ENCODE peak calls at places on chromosomes 16 and 17, in six cellular contexts. R is pancreas, M is tibial artery, X is GM23338, I is brain microvascular endothelial cell, C is cardiac fibroblast. B is an unnamed sample.

GRCh38 chr17:50887705-50888245 is 21.6 kb upstream of the TOB1 start:
- DNase-seq in R (no peak), I (no peak), X (no peak), M (no peak), C (no peak), B (no peak)

GRCh38 chr17:34892864-34893263 is 68.4 kb downstream of the CCT6B start:
- DNase-seq in X (peak), I (no peak), C (no peak), R (no peak), M (no peak), B (no peak)

GRCh38 chr17:67054608-67055007 is 10.3 kb downstream of the CACNG1 start:
- DNase-seq in M (no peak), C (no peak), X (no peak), I (no peak), R (no peak), B (no peak)

GRCh38 chr17:62965649-62966425 is at the start of gene TANC2:
- DNase-seq in I (peak), R (peak), X (peak), M (peak), C (peak), B (no peak)

GRCh38 chr17:67262420-67262819 is 17.4 kb upstream of the HELZ start:
- DNase-seq in M (no peak), C (peak), R (no peak), I (no peak), X (no peak), B (no peak)

GRCh38 chr17:73256220-73256619 is 5.5 kb downstream of the CPSF4L start:
- DNase-seq in I (no peak), R (no peak), C (no peak), M (peak), X (peak), B (no peak)

GRCh38 chr16:74577882-74578366 is 29.0 kb downstream of the GLG1 start:
- DNase-seq in R (no peak), M (no peak), I (no peak), C (peak), X (no peak), B (no peak)

GRCh38 chr16:1146409-1146808 is 6.5 kb upstream of the CACNA1H start:
- DNase-seq in I (no peak), R (no peak), M (no peak), X (peak), C (no peak), B (no peak)

GRCh38 chr17:57776366-57776765 is 31.3 kb upstream of the CCDC182 start:
- DNase-seq in C (no peak), M (no peak), R (no peak), X (no peak), I (no peak), B (no peak)

GRCh38 chr17:33686171-33686570 is 393.1 kb upstream of the ASIC2 start:
- DNase-seq in C (no peak), M (no peak), I (no peak), R (no peak), X (peak), B (no peak)

GRCh38 chr17:1997587-1998425 is 27.3 kb downstream of the RTN4RL1 start:
- DNase-seq in M (no peak), R (peak), I (no peak), X (peak), C (no peak), B (no peak)

GRCh38 chr16:4972938-4973587 is 14.9 kb downstream of the SEC14L5 start:
- DNase-seq in X (no peak), M (no peak), C (no peak), I (no peak), R (no peak), B (no peak)

GRCh38 chr17:51275381-51275780 is 15.0 kb downstream of the UTP18 start:
- DNase-seq in M (no peak), R (no peak), C (peak), X (no peak), I (no peak), B (no peak)

GRCh38 chr17:488993-489757 is 136.6 kb upstream of the RPH3AL start:
- DNase-seq in C (no peak), I (no peak), R (no peak), M (no peak), X (peak), B (no peak)

GRCh38 chr16:67326472-67327309 is at the start of the genes KCTD19 and LRRC36:
- DNase-seq in I (no peak), M (peak), C (no peak), X (peak), R (peak), B (no peak)

GRCh38 chr16:9139965-9140364 is 48.5 kb downstream of the HAPSTR1 start:
- DNase-seq in I (peak), C (peak), M (no peak), X (peak), R (no peak), B (no peak)

GRCh38 chr17:39014044-39014794 is 47.0 kb upstream of the FBXO47 start:
- DNase-seq in I (peak), C (peak), X (no peak), M (no peak), R (no peak), B (no peak)

GRCh38 chr16:55001931-55002330 is 71.3 kb downstream of the IRX5 start:
- DNase-seq in I (peak), C (peak), R (no peak), X (no peak), M (no peak), B (no peak)

GRCh38 chr16:72537684-72538083 is 365.7 kb upstream of the PMFBP1 start:
- DNase-seq in C (peak), X (no peak), I (peak), R (no peak), M (no peak), B (no peak)

GRCh38 chr17:82861393-82861775 is 21.6 kb upstream of the ZNF750 start:
- DNase-seq in I (no peak), R (no peak), C (no peak), X (no peak), M (no peak), B (no peak)

GRCh38 chr17:68944435-68945035 is 10.7 kb downstream of the ABCA8 start:
- DNase-seq in X (no peak), C (no peak), M (no peak), I (no peak), R (no peak), B (no peak)

GRCh38 chr16:11743308-11744074 is 834 bp upstream of the TXNDC11 start:
- DNase-seq in R (no peak), I (peak), X (no peak), C (peak), M (peak), B (peak)

GRCh38 chr16:79598341-79599181 is 2.0 kb downstream of the MAF start:
- DNase-seq in I (peak), X (peak), R (peak), M (peak), C (peak), B (no peak)

GRCh38 chr16:85446846-85447656 is 166.1 kb upstream of the GSE1 start:
- DNase-seq in I (no peak), M (no peak), X (no peak), C (no peak), R (peak), B (no peak)

GRCh38 chr17:73269791-73270190 is 8.1 kb upstream of the CPSF4L start:
- DNase-seq in I (no peak), R (no peak), C (no peak), M (no peak), X (no peak), B (no peak)

GRCh38 chr17:50501054-50501453 is 7.2 kb upstream of the MYCBPAP start:
- DNase-seq in R (peak), I (peak), C (peak), X (peak), M (no peak), B (no peak)

DNA sequence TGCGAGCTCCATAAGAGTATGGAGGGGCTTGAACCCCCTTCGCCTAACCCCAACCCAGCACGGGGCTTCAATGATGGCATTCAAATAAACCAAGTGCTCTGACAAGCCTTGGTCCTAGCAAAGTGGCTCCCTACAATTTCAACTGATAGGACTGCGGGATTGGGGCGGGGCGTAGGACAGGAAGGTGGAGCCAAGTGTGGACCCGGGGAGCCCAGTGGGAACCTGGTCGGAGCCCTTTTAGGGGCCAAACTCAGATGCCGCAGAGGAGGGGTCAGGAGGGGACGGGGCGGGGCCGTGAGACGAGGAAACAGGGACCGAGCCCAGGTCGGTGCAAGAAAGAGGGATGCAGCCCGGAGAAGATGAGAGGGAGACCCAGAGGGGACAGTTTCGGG is 13.2 kb upstream of the CDIPT start:
- DNase-seq in C (no peak), I (no peak), M (no peak), R (no peak), X (peak), B (no peak)
- H3K4me3 ChIP-seq in C (peak), I (peak), M (peak), R (no peak), X (peak), B (no peak)

DNA sequence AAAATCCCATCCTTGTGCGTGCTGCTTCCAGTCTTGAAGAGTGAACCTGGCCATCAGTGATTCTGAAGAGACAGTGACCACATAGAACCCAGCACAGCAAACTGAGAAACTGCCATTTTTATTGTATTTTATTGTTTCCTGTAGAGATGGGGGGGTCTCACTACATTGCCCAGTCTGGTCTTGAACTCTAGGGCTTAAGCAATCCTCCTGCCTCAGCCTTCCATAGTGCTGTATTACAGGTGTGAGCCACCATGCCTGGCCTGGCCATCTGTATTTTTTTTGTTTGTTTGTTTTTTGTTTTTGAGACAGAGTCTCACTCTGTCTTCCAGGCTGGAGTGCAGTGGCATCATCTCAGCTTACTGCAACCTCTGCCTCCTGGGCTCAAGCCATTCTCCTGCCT is 13.9 kb downstream of the CENPV start:
- DNase-seq in I (no peak), C (no peak), R (no peak), M (no peak), X (no peak), B (no peak)
- H3K4me3 ChIP-seq in I (no peak), C (no peak), R (no peak), M (no peak), X (no peak), B (no peak)

DNA sequence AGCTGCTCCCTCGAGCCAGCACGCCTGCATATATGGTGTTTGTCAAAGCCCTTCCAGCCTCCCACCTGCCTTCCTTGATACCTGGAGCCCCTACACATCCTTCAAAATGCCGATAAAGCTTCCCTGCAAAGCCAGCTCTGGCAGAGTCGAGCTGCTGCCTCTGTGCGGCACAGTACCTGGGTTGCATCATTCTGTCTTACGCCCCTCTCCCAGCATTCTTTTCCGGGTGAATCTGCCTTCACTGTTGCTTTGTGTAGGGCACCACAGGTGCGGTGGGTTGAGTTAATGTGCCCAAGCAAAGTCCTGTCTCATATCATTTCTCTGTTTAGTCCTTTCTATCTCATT is 8.6 kb upstream of the CD300E start:
- DNase-seq in C (no peak), R (no peak), I (no peak), M (no peak), X (peak), B (no peak)
- H3K4me3 ChIP-seq in C (no peak), R (no peak), I (no peak), M (no peak), X (no peak), B (no peak)

GRCh38 chr16:29765167-29766032 is 12.7 kb upstream of the ZG16 start:
- DNase-seq in R (peak), I (no peak), C (no peak), X (no peak), M (no peak), B (no peak)
- H3K4me3 ChIP-seq in R (no peak), I (no peak), C (no peak), X (no peak), M (no peak), B (no peak)

GRCh38 chr16:82649766-82650165 is 23.0 kb downstream of the CDH13 start:
- DNase-seq in M (no peak), I (no peak), X (no peak), R (no peak), C (no peak), B (no peak)
- H3K4me3 ChIP-seq in M (no peak), I (no peak), X (no peak), R (no peak), C (no peak), B (no peak)

GRCh38 chr17:78344666-78345065 is 15.2 kb downstream of the SOCS3 start:
- DNase-seq in R (no peak), X (no peak), I (no peak), M (no peak), C (no peak), B (no peak)
- H3K4me3 ChIP-seq in R (no peak), X (no peak), I (no peak), M (no peak), C (no peak), B (no peak)

GRCh38 chr17:61403846-61404701 is 4.4 kb downstream of the TBX2 start:
- DNase-seq in M (peak), X (peak), C (peak), I (peak), R (no peak), B (no peak)

GRCh38 chr17:61402978-61403845 is 3.6 kb downstream of the TBX2 start:
- DNase-seq in X (peak), I (peak), C (peak), M (peak), R (no peak), B (no peak)

GRCh38 chr17:61405047-61405685 is 5.5 kb downstream of the TBX2 start:
- DNase-seq in I (no peak), C (peak), X (peak), R (no peak), M (peak), B (no peak)

GRCh38 chr17:61405686-61406542 is 6.3 kb downstream of the TBX2 start:
- DNase-seq in C (peak), R (no peak), I (no peak), X (peak), M (peak), B (no peak)

GRCh38 chr17:61404702-61405046 is 5.0 kb downstream of the TBX2 start:
- DNase-seq in C (peak), R (no peak), M (no peak), I (no peak), X (peak), B (no peak)
- H3K4me3 ChIP-seq in C (peak), R (no peak), M (peak), I (peak), X (peak), B (no peak)

GRCh38 chr17:19746517-19746916 is 1.6 kb downstream of the ALDH3A1 start:
- DNase-seq in I (no peak), M (no peak), X (no peak), R (no peak), C (no peak), B (no peak)

GRCh38 chr17:19748807-19749193 is 702 bp upstream of the ALDH3A1 start:
- DNase-seq in C (no peak), X (no peak), R (no peak), M (no peak), I (no peak), B (no peak)

GRCh38 chr17:19747829-19748806 is at the start of gene ALDH3A1:
- DNase-seq in M (no peak), R (peak), X (no peak), I (no peak), C (no peak), B (no peak)

GRCh38 chr17:19744922-19745757 is 3.0 kb downstream of the ALDH3A1 start:
- DNase-seq in R (peak), X (peak), I (peak), M (peak), C (peak), B (no peak)

DNA sequence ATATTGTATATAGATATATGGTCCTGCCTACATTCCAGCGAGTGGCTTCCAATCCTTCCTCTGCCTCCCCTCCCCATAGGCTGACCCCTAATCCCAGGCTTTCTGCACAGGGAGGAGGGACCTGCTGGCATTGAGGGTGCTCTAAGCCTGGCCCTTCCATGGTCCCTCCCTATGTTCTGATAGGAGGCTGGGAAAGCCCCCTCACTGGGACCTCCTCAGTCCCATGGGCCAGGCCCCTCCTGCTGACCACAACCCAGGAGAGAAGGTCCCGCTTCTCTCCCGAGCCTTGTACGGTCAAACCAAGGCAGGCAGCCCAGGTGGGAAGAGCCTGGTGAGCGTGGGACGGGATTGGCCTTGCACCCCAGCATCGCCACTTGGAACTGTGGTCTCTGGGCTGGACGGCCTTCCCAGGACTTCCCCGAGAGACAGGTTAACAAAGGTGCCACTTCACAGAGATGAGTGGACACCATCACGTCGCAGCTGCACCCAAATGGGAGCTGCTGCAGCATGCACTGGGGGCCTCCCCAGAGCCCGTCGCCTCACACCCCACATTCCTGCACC is 859 bp downstream of the ALDH3A1 start:
- DNase-seq in I (no peak), M (no peak), C (no peak), X (no peak), R (no peak), B (no peak)
- H3K4me3 ChIP-seq in I (no peak), M (no peak), C (no peak), X (no peak), R (no peak), B (no peak)

B was measured in epithelial cell of proximal tubule.